ENCODE peak calls at places on chromosomes 1 and 21, in nine cellular contexts. W is NCI-H69, R is EL, Q is mesenteric fat pad, E is WTC11, D is Ammon's horn, Y is neural crest cell, B is glutamatergic neuron, O is MCF 10A. C is an unnamed sample.

GRCh38 chr1:228809621-228810313 is 74.5 kb downstream of the RHOU start:
- DNase-seq in B (no peak), W (no peak), E (no peak), Y (no peak), D (no peak), R (no peak), Q (no peak), O (no peak), C (no peak)

GRCh38 chr21:8998946-8999681 is 1522.3 kb upstream of the TPTE start:
- DNase-seq in B (no peak), D (no peak), O (no peak), Y (no peak), W (no peak), Q (no peak), E (no peak), R (no peak), C (no peak)

GRCh38 chr1:152247316-152247715 is 23.3 kb upstream of the HRNR start:
- DNase-seq in O (no peak), R (no peak), D (no peak), B (no peak), Q (no peak), E (no peak), Y (no peak), W (no peak), C (no peak)

GRCh38 chr1:100606438-100606837 is 68.5 kb downstream of the GPR88 start:
- DNase-seq in Y (no peak), O (peak; percentile 61), E (peak; percentile 22), W (peak; percentile 61), R (peak; percentile 66), B (no peak), Q (no peak), D (no peak), C (peak; percentile 29)

GRCh38 chr1:232884262-232884661 is 66.1 kb upstream of the NTPCR start:
- DNase-seq in D (no peak), R (peak; percentile 79), E (no peak), W (no peak), O (no peak), B (no peak), Y (no peak), Q (no peak), C (no peak)

GRCh38 chr1:53294557-53294956 is 33.3 kb downstream of the LRP8 start:
- DNase-seq in E (no peak), Y (no peak), Q (no peak), W (peak; percentile 16), D (peak; percentile 39), O (peak; percentile 76), B (no peak), R (peak; percentile 67), C (no peak)

GRCh38 chr1:240492832-240493440 is 119.0 kb downstream of the GREM2 start:
- DNase-seq in Y (peak; percentile 50), O (no peak), Q (no peak), B (peak; percentile 82), D (no peak), W (no peak), R (peak; percentile 27), E (peak; percentile 83), C (no peak)

GRCh38 chr1:184212649-184213314 is 161.3 kb downstream of the TSEN15 start:
- DNase-seq in Y (no peak), O (peak; percentile 81), W (no peak), E (no peak), Q (no peak), B (no peak), R (peak; percentile 93), D (no peak), C (no peak)

GRCh38 chr21:38985423-38986378 is 180.0 kb downstream of the ETS2 start:
- DNase-seq in E (no peak), O (peak; percentile 67), Q (no peak), R (peak; percentile 89), Y (no peak), W (peak; percentile 97), D (peak; percentile 37), B (no peak), C (peak; percentile 98)

GRCh38 chr1:226475112-226475511 is 67.2 kb upstream of the PARP1 start:
- DNase-seq in E (no peak), Q (no peak), W (peak; percentile 78), D (no peak), B (no peak), O (no peak), Y (no peak), R (no peak), C (no peak)

GRCh38 chr21:41180752-41181151 is 12.8 kb downstream of the BACE2 start:
- DNase-seq in B (no peak), D (no peak), O (no peak), E (no peak), R (no peak), W (no peak), Y (no peak), Q (no peak), C (no peak)

GRCh38 chr1:102776074-102776473 is 332.2 kb downstream of the COL11A1 start:
- DNase-seq in B (no peak), Q (no peak), Y (no peak), W (peak; percentile 94), O (no peak), E (peak; percentile 66), R (no peak), D (no peak), C (no peak)

GRCh38 chr1:154176341-154176740 is 15.6 kb downstream of the TPM3 start:
- DNase-seq in E (no peak), D (peak; percentile 49), R (peak; percentile 87), O (peak; percentile 69), Q (no peak), B (no peak), Y (no peak), W (no peak), C (no peak)

GRCh38 chr1:192824511-192824910 is 15.7 kb downstream of the RGS2 start:
- DNase-seq in O (no peak), D (no peak), R (no peak), Q (no peak), B (no peak), W (no peak), Y (no peak), E (no peak), C (no peak)

GRCh38 chr1:100229681-100230443 is 19.8 kb downstream of the DBT start:
- DNase-seq in W (no peak), O (peak; percentile 17), D (no peak), Y (no peak), E (no peak), R (no peak), B (no peak), Q (no peak), C (no peak)